ENCODE peak calls at places on chromosomes 16 and 17, in nine cellular contexts. T is testis, P is ovary, L is DND-41, G is mammary epithelial cell, Q is heart left ventricle, M is adrenal gland, W is body of pancreas, D is left ventricle myocardium inferior. Z is an unnamed sample.

GRCh38 chr16:79847569-79847968 is 247.0 kb upstream of the MAF start:
- DNase-seq in T (no peak), P (no peak), L (no peak), G (no peak), Q (no peak), M (no peak), W (no peak), D (no peak), Z (no peak)

GRCh38 chr17:72946696-72947095 is 145.8 kb downstream of the SLC39A11 start:
- DNase-seq in T (no peak), P (no peak), L (no peak), G (no peak), Q (no peak), M (no peak), W (no peak), D (no peak), Z (no peak)

GRCh38 chr16:86495357-86495701 is 15.0 kb upstream of the FOXF1 start:
- DNase-seq in T (no peak), P (no peak), L (no peak), G (no peak), Q (no peak), M (no peak), W (no peak), D (no peak), Z (no peak)

GRCh38 chr17:77428901-77429734 is 288.3 kb downstream of the SEC14L1 start:
- DNase-seq in T (no peak), P (no peak), L (no peak), G (no peak), Q (no peak), M (no peak), W (no peak), D (no peak), Z (no peak)

GRCh38 chr17:65697661-65698060 is 136.2 kb upstream of the AXIN2 start:
- DNase-seq in T (no peak), P (no peak), L (no peak), G (no peak), Q (no peak), M (no peak), W (no peak), D (no peak), Z (no peak)

GRCh38 chr17:7703584-7704574 is 1.1 kb upstream of the EFNB3 start:
- DNase-seq in T (no peak), P (no peak), L (no peak), G (peak), Q (peak), M (no peak), W (peak), D (no peak), Z (no peak)

GRCh38 chr17:59409336-59410048 is 78.0 kb downstream of the YPEL2 start:
- DNase-seq in T (peak), P (no peak), L (no peak), G (no peak), Q (no peak), M (no peak), W (no peak), D (no peak), Z (no peak)

GRCh38 chr17:49069585-49070273 is 62.8 kb upstream of the B4GALNT2 start:
- DNase-seq in T (no peak), P (no peak), L (no peak), G (no peak), Q (no peak), M (no peak), W (no peak), D (no peak), Z (no peak)

GRCh38 chr17:32159586-32160438 is 17.5 kb downstream of the RHOT1 start:
- DNase-seq in T (no peak), P (no peak), L (no peak), G (no peak), Q (no peak), M (no peak), W (no peak), D (no peak), Z (no peak)

GRCh38 chr17:70875729-70876344 is 706.5 kb downstream of the KCNJ2 start:
- DNase-seq in T (no peak), P (no peak), L (no peak), G (no peak), Q (no peak), M (no peak), W (no peak), D (no peak), Z (no peak)

GRCh38 chr16:70254095-70254964 is 2.6 kb upstream of the EXOSC6 start:
- DNase-seq in T (no peak), P (no peak), L (no peak), G (no peak), Q (no peak), M (no peak), W (no peak), D (no peak), Z (no peak)

GRCh38 chr17:49753959-49754391 is 10.0 kb downstream of the FAM117A start:
- DNase-seq in T (no peak), P (no peak), L (peak), G (no peak), Q (peak), M (no peak), W (peak), D (peak), Z (no peak)

GRCh38 chr17:37648555-37648954 is 5.3 kb upstream of the DDX52 start:
- DNase-seq in T (no peak), P (no peak), L (no peak), G (peak), Q (no peak), M (no peak), W (no peak), D (no peak), Z (no peak)

GRCh38 chr17:888998-889401 is 90.6 kb downstream of the NXN start:
- DNase-seq in T (no peak), P (no peak), L (peak), G (no peak), Q (no peak), M (no peak), W (no peak), D (no peak), Z (no peak)

GRCh38 chr16:84463221-84463620 is 41.2 kb downstream of the MEAK7 start:
- DNase-seq in T (peak), P (peak), L (no peak), G (no peak), Q (no peak), M (no peak), W (peak), D (no peak), Z (no peak)

GRCh38 chr17:39012725-39013124 is 45.5 kb upstream of the FBXO47 start:
- DNase-seq in T (no peak), P (no peak), L (no peak), G (no peak), Q (no peak), M (no peak), W (no peak), D (no peak), Z (no peak)

GRCh38 chr16:58393138-58393504 is 850 bp downstream of the GINS3 start:
- DNase-seq in T (no peak), P (no peak), L (peak), G (no peak), Q (no peak), M (no peak), W (no peak), D (no peak), Z (no peak)

GRCh38 chr17:48671697-48672171 is 45.6 kb upstream of the HOXB9 start:
- DNase-seq in T (peak), P (peak), L (peak), G (peak), Q (peak), M (peak), W (peak), D (peak), Z (peak)

GRCh38 chr16:78768226-78768625 is 668.8 kb downstream of the WWOX start:
- DNase-seq in T (no peak), P (peak), L (peak), G (no peak), Q (no peak), M (no peak), W (no peak), D (no peak), Z (no peak)

GRCh38 chr17:19023209-19023999 is 18.8 kb upstream of the FAM83G start:
- DNase-seq in T (no peak), P (no peak), L (no peak), G (no peak), Q (no peak), M (no peak), W (no peak), D (no peak), Z (no peak)

GRCh38 chr16:921321-921905 is 49.4 kb downstream of the LMF1 start:
- DNase-seq in T (no peak), P (no peak), L (no peak), G (no peak), Q (no peak), M (no peak), W (no peak), D (no peak), Z (no peak)
- H3K27ac ChIP-seq in T (no peak), P (no peak), L (no peak), G (no peak), Q (no peak), M (no peak), W (no peak), D (peak), Z (no peak)

GRCh38 chr17:61405047-61405685 is 5.5 kb downstream of the TBX2 start:
- DNase-seq in T (no peak), P (peak), L (no peak), G (no peak), Q (peak), M (peak), W (no peak), D (no peak), Z (no peak)
- H3K27ac ChIP-seq in T (peak), P (peak), L (no peak), G (no peak), Q (peak), M (no peak), W (no peak), D (peak), Z (no peak)

DNA sequence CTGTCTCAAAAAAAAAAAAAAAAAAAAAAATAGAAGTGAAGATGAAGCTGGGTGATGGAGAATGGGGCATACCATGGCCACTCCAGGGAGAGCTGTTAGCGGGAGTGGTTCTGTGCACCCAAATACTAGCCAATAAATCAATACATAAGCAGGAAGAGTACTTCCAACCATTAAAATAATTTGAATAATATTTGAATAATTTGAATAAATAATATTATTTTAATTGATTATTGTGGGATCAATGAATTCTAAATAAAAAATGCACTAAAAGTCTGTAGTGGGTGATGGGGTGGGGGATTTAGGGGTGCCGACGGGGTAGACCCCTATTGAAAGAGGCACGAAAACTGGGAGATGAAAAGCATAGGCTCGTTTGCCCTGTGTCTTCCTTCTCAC is 41.4 kb upstream of the CMIP start:
- DNase-seq in T (no peak), P (no peak), L (no peak), G (no peak), Q (no peak), M (no peak), W (no peak), D (no peak), Z (no peak)
- H3K27ac ChIP-seq in T (no peak), P (no peak), L (no peak), G (peak), Q (no peak), M (no peak), W (no peak), D (no peak), Z (no peak)

GRCh38 chr17:69724236-69724635 is 309.7 kb downstream of the MAP2K6 start:
- DNase-seq in T (no peak), P (no peak), L (no peak), G (no peak), Q (no peak), M (no peak), W (no peak), D (no peak), Z (no peak)

GRCh38 chr17:69723741-69724140 is 309.2 kb downstream of the MAP2K6 start:
- DNase-seq in T (no peak), P (no peak), L (no peak), G (peak), Q (no peak), M (no peak), W (no peak), D (no peak), Z (no peak)

GRCh38 chr17:69722518-69722917 is 308.0 kb downstream of the MAP2K6 start:
- DNase-seq in T (no peak), P (no peak), L (no peak), G (no peak), Q (no peak), M (no peak), W (no peak), D (no peak), Z (no peak)

GRCh38 chr17:69725125-69725524 is 310.6 kb downstream of the MAP2K6 start:
- DNase-seq in T (no peak), P (no peak), L (no peak), G (no peak), Q (no peak), M (no peak), W (no peak), D (no peak), Z (no peak)

DNA sequence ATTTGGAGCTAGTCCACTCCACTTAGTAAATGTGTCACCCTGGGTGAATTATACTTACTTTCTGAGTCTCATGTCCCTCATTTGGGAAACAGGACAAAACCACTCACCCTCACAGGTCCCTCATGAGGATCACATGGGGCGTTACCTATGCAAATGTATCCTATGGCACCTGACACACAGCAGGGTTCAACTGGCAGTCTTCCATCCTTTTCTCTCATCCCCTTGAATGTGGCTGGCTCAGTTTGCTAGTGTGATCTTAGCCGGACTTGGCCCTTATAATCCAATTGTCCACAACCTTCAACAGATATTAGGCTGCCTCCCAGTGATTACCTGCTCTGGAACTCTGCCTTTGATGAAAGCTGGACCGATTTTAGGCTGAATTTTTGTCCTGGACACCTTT is 308.8 kb downstream of the MAP2K6 start:
- DNase-seq in T (no peak), P (no peak), L (no peak), G (no peak), Q (no peak), M (no peak), W (no peak), D (no peak), Z (no peak)
- H3K27ac ChIP-seq in T (no peak), P (no peak), L (no peak), G (no peak), Q (no peak), M (no peak), W (no peak), D (no peak), Z (no peak)

DNA sequence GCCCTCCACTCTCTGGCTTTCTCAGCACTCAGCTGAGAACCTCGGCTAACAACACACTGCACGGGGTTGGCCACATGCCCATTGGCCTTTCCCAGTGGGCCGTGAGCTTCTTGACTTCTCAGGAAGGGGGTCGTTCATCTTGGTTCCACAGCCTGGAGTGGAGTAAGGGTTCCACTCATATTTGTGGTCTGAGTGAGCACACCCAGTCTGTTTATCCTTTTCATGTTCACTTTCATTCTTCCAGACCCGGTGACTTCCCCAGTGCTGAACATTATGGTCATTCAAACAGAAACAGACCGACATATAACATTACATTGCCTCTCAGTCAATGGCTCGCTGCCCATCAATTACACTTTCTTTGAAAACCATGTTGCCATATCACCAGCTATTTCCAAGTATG is 8.2 kb downstream of the MILR1 start:
- DNase-seq in T (no peak), P (no peak), L (no peak), G (no peak), Q (no peak), M (no peak), W (no peak), D (no peak), Z (no peak)
- H3K27ac ChIP-seq in T (no peak), P (no peak), L (no peak), G (no peak), Q (no peak), M (no peak), W (no peak), D (no peak), Z (no peak)

GRCh38 chr17:20210180-20210579 is 201.0 kb downstream of the SPECC1 start:
- DNase-seq in T (no peak), P (no peak), L (no peak), G (no peak), Q (no peak), M (no peak), W (no peak), D (no peak), Z (no peak)
- H3K27ac ChIP-seq in T (no peak), P (no peak), L (no peak), G (no peak), Q (no peak), M (no peak), W (no peak), D (no peak), Z (no peak)

GRCh38 chr17:41907633-41908539 is 10.9 kb downstream of the ACLY start:
- DNase-seq in T (no peak), P (no peak), L (no peak), G (no peak), Q (no peak), M (no peak), W (peak), D (no peak), Z (no peak)
- H3K27ac ChIP-seq in T (no peak), P (no peak), L (no peak), G (no peak), Q (no peak), M (no peak), W (peak), D (no peak), Z (no peak)

GRCh38 chr16:82643936-82644630 is 17.3 kb downstream of the CDH13 start:
- DNase-seq in T (no peak), P (no peak), L (no peak), G (no peak), Q (no peak), M (no peak), W (no peak), D (no peak), Z (no peak)

GRCh38 chr16:82639666-82640336 is 13.0 kb downstream of the CDH13 start:
- DNase-seq in T (peak), P (no peak), L (peak), G (peak), Q (peak), M (no peak), W (peak), D (peak), Z (peak)

GRCh38 chr16:82643136-82643535 is 16.4 kb downstream of the CDH13 start:
- DNase-seq in T (no peak), P (no peak), L (no peak), G (no peak), Q (no peak), M (no peak), W (no peak), D (no peak), Z (no peak)

GRCh38 chr16:82639263-82639662 is 12.5 kb downstream of the CDH13 start:
- DNase-seq in T (no peak), P (no peak), L (no peak), G (peak), Q (no peak), M (no peak), W (no peak), D (no peak), Z (no peak)

GRCh38 chr16:82641336-82641984 is 14.7 kb downstream of the CDH13 start:
- DNase-seq in T (no peak), P (no peak), L (no peak), G (peak), Q (no peak), M (no peak), W (no peak), D (no peak), Z (no peak)
- H3K27ac ChIP-seq in T (no peak), P (no peak), L (no peak), G (no peak), Q (no peak), M (no peak), W (no peak), D (no peak), Z (no peak)

DNA sequence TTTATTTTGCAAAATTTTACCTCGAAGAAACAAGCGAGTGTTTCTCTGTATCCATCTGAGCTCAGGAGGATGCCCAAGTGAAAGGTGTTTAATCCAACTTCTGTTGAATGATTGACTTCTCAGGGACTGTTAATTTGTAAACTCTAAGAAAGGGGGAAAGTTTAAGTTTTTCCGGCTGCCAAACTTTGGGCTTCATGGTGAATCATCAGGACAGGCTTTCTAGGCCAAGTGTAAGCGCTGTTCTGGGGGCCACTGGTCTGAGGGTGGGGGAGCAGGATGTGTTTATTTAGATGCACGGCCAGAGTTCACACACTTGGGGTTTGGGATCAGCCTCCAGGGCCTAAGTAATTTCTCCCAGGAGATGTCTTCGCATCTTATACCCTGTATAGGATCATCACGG is 110.4 kb downstream of the PITPNC1 start:
- DNase-seq in T (no peak), P (no peak), L (no peak), G (no peak), Q (no peak), M (no peak), W (no peak), D (no peak), Z (no peak)
- H3K27ac ChIP-seq in T (no peak), P (no peak), L (no peak), G (no peak), Q (no peak), M (no peak), W (peak), D (peak), Z (no peak)

Z was measured in CD4-positive, alpha-beta T cell.